ENCODE peak calls at places on chromosomes 4 and X, in four cellular contexts. K, W, F and L are unnamed samples.

GRCh38 chr4:15914736-15915135 is 23.8 kb downstream of the FGFBP1 start:
- ATAC-seq in K (no peak), W (no peak), F (no peak), L (no peak)

GRCh38 chr4:42150653-42151567 is 1.5 kb downstream of the BEND4 start:
- ATAC-seq in K (no peak), W (no peak), F (peak; percentile 75), L (no peak)

GRCh38 chr4:168618577-168619265 is 121.9 kb downstream of the PALLD start:
- ATAC-seq in K (peak; percentile 71), W (no peak), F (no peak), L (no peak)

GRCh38 chr4:17418010-17418409 is 93.9 kb downstream of the QDPR start:
- ATAC-seq in K (no peak), W (no peak), F (no peak), L (no peak)

GRCh38 chrX:25012433-25012735 is 3.4 kb downstream of the ARX start:
- ATAC-seq in K (no peak), W (peak; percentile 56), F (peak; percentile 42), L (no peak)

GRCh38 chr4:72909461-72909860 is 160.1 kb downstream of the COX18 start:
- ATAC-seq in K (no peak), W (peak; percentile 74), F (peak; percentile 27), L (no peak)

GRCh38 chrX:63363788-63364187 is 12.7 kb upstream of the SPIN4 start:
- ATAC-seq in K (no peak), W (no peak), F (no peak), L (no peak)

GRCh38 chr4:184448828-184449227 is 25.5 kb downstream of the IRF2 start:
- ATAC-seq in K (no peak), W (peak; percentile 68), F (peak; percentile 59), L (peak; percentile 84)

GRCh38 chrX:9562851-9563250 is 98.0 kb downstream of the TBL1X start:
- ATAC-seq in K (peak; percentile 93), W (peak; percentile 33), F (no peak), L (peak; percentile 73)

GRCh38 chr4:34293459-34293858 is 1950.9 kb downstream of the ARAP2 start:
- ATAC-seq in K (no peak), W (no peak), F (peak; percentile 31), L (no peak)

GRCh38 chrX:18864390-18864920 is 119.5 kb downstream of the PHKA2 start:
- ATAC-seq in K (no peak), W (no peak), F (no peak), L (no peak)

GRCh38 chr4:102620697-102621497 is 119.7 kb downstream of the NFKB1 start:
- ATAC-seq in K (peak; percentile 93), W (peak; percentile 93), F (peak; percentile 70), L (peak; percentile 84)

GRCh38 chr4:138788857-138789256 is 226.7 kb upstream of the NOCT start:
- ATAC-seq in K (no peak), W (no peak), F (no peak), L (no peak)

GRCh38 chrX:15815779-15816452 is 25.6 kb downstream of the ZRSR2 start:
- ATAC-seq in K (peak; percentile 84), W (peak; percentile 75), F (peak; percentile 96), L (no peak)

GRCh38 chrX:153667281-153667831 is 6.3 kb downstream of the PNCK start:
- ATAC-seq in K (peak; percentile 38), W (peak; percentile 9), F (no peak), L (no peak)

GRCh38 chr4:156132196-156132595 is 178.5 kb upstream of the CTSO start:
- ATAC-seq in K (no peak), W (no peak), F (no peak), L (no peak)

GRCh38 chrX:24396236-24396929 is 35.9 kb downstream of the SUPT20HL1 start:
- ATAC-seq in K (no peak), W (no peak), F (no peak), L (peak; percentile 34)

GRCh38 chr4:3112241-3112978 is 37.9 kb downstream of the HTT start:
- ATAC-seq in K (no peak), W (no peak), F (no peak), L (no peak)

GRCh38 chr4:6571608-6572007 is 3.4 kb upstream of the MAN2B2 start:
- ATAC-seq in K (no peak), W (no peak), F (no peak), L (no peak)

GRCh38 chr4:8649631-8650261 is 57.2 kb downstream of the CPZ start:
- ATAC-seq in K (no peak), W (no peak), F (no peak), L (no peak)

GRCh38 chrX:63784902-63785692 is at the start of gene ARHGEF9:
- ATAC-seq in K (no peak), W (no peak), F (no peak), L (peak; percentile 60)

GRCh38 chrX:24005028-24005427 is 22.0 kb downstream of the KLHL15 start:
- ATAC-seq in K (no peak), W (no peak), F (peak; percentile 61), L (no peak)

GRCh38 chr4:185304541-185304940 is 91.2 kb downstream of the LRP2BP start:
- ATAC-seq in K (no peak), W (no peak), F (no peak), L (no peak)

GRCh38 chrX:70001708-70002341 is 47.9 kb downstream of the AWAT2 start:
- ATAC-seq in K (no peak), W (no peak), F (no peak), L (no peak)

GRCh38 chr4:138898282-138898681 is 117.3 kb upstream of the NOCT start:
- ATAC-seq in K (peak; percentile 31), W (no peak), F (no peak), L (no peak)

GRCh38 chr4:140604544-140604943 is 35.8 kb upstream of the UCP1 start:
- ATAC-seq in K (no peak), W (peak; percentile 51), F (no peak), L (no peak)

GRCh38 chr4:40736910-40737309 is 12.8 kb upstream of the NSUN7 start:
- ATAC-seq in K (peak; percentile 50), W (no peak), F (peak; percentile 84), L (no peak)

GRCh38 chr4:169658970-169659735 is 38.8 kb downstream of the CLCN3 start:
- ATAC-seq in K (no peak), W (no peak), F (no peak), L (no peak)

GRCh38 chr4:10582059-10582686 is 102.4 kb downstream of the CLNK start:
- ATAC-seq in K (no peak), W (peak; percentile 82), F (peak; percentile 62), L (no peak)

GRCh38 chr4:70984587-70984986 is 8.9 kb upstream of the DCK start:
- ATAC-seq in K (no peak), W (no peak), F (no peak), L (no peak)

GRCh38 chr4:44701037-44701436 is 22.8 kb downstream of the GUF1 start:
- ATAC-seq in K (no peak), W (no peak), F (no peak), L (no peak)

GRCh38 chrX:64205441-64205734 is at the start of gene AMER1:
- ATAC-seq in K (peak; percentile 80), W (peak; percentile 60), F (peak; percentile 68), L (peak; percentile 57)

GRCh38 chrX:112512509-112512908 is 167.2 kb downstream of the LHFPL1 start:
- ATAC-seq in K (no peak), W (no peak), F (no peak), L (no peak)

GRCh38 chrX:63186137-63186536 is 165.0 kb downstream of the SPIN4 start:
- ATAC-seq in K (no peak), W (no peak), F (peak; percentile 89), L (no peak)

GRCh38 chr4:152545088-152545487 is 9.2 kb upstream of the FBXW7 start:
- ATAC-seq in K (no peak), W (no peak), F (no peak), L (no peak)

GRCh38 chr4:147620315-147620714 is 3.1 kb downstream of the TMEM184C start:
- ATAC-seq in K (no peak), W (no peak), F (no peak), L (no peak)

GRCh38 chrX:37678574-37678973 is 7.0 kb upstream of the XK start:
- ATAC-seq in K (no peak), W (no peak), F (no peak), L (no peak)

GRCh38 chr4:7516116-7516772 is 81.5 kb upstream of the PSAPL1 start:
- ATAC-seq in K (no peak), W (peak; percentile 10), F (no peak), L (no peak)

GRCh38 chrX:45806410-45807121 is 605.9 kb upstream of the DIPK2B start:
- ATAC-seq in K (no peak), W (no peak), F (peak; percentile 88), L (no peak)

GRCh38 chrX:45811307-45811706 is 610.6 kb upstream of the DIPK2B start:
- ATAC-seq in K (no peak), W (no peak), F (no peak), L (no peak)

GRCh38 chrX:45803383-45803921 is 602.8 kb upstream of the DIPK2B start:
- ATAC-seq in K (peak; percentile 48), W (no peak), F (no peak), L (no peak)

GRCh38 chrX:45807572-45808425 is 607.1 kb upstream of the DIPK2B start:
- ATAC-seq in K (peak; percentile 42), W (no peak), F (no peak), L (peak; percentile 47)
- TF ChIP-seq EP300 in K (no peak), W (no peak), F (no peak), L (no peak)

GRCh38 chrX:107978707-107979307 is 3.4 kb downstream of the TEX13B start:
- ATAC-seq in K (peak; percentile 78), W (peak; percentile 31), F (peak; percentile 57), L (no peak)
- TF ChIP-seq CTCF in K (peak; percentile 54), W (peak; percentile 14), F (peak; percentile 45), L (peak; percentile 55)

GRCh38 chrX:13432376-13432775 is 112.5 kb upstream of the ATXN3L start:
- ATAC-seq in K (no peak), W (no peak), F (peak; percentile 52), L (peak; percentile 91)
- TF ChIP-seq EP300 in K (no peak), W (no peak), F (no peak), L (no peak)

DNA sequence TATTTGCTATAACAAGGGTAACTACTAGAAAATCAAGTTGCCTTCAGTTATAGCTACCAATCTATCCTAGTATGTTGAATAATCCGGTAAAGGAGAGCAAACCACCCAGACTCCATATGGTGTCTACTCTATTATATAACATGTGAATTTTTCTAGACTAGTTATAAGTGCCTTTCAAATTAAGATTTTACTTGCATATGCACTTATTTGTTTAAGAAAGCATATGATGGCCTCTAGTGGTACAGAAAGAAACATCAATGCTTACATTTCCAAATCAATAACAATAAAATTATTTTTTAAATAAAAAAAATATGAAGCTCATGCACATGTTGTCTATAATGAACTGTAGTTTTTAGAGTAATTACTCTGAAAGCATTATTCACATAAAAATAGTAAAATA is 1516.4 kb upstream of the PABPC4L start:
- ATAC-seq in K (no peak), W (no peak), F (no peak), L (no peak)
- TF ChIP-seq CTCF in K (no peak), W (no peak), F (no peak), L (no peak)

GRCh38 chr4:30434656-30435055 is 285.5 kb upstream of the PCDH7 start:
- ATAC-seq in K (no peak), W (no peak), F (no peak), L (no peak)
- TF ChIP-seq EP300 in K (no peak), W (no peak), F (no peak), L (no peak)

DNA sequence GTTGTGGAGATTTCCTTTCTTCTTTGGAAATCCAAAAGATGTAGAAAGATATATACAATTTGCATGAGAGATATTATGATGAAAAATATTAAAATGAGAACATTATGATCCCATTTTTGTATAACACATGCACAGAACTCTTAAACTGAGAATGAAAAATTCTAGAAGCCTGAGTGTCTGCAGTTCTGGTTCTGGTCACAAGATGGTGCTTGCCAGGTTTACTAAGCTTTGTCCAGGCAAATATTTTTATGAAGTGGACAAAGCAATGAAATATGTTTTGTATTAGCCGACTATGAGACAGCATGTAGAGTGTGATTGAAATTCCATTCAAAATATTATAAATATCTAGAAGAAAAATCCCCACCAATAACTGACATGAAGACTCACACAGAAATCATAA is 2.2 kb downstream of the PWWP3B start:
- ATAC-seq in K (no peak), W (no peak), F (peak; percentile 34), L (no peak)
- TF ChIP-seq CTCF in K (no peak), W (peak; percentile 20), F (peak; percentile 36), L (no peak)